ENCODE peak calls at places on chromosomes 7 and 10, in eight cellular contexts. W is right cardiac atrium; M is naive thymus-derived CD4-positive, alpha-beta T cell; O is neural progenitor cell; A is left ventricle myocardium inferior; N is A673; X is PC-9; S is right lobe of liver. K is an unnamed sample.

GRCh38 chr7:138429577-138430250 is 30.3 kb upstream of the TRIM24 start:
- DNase-seq in W (no peak), M (no peak), O (no peak), A (no peak), N (no peak), X (peak; percentile 3), S (no peak), K (no peak)

GRCh38 chr7:99355098-99355497 is 19.4 kb upstream of the ARPC1B start:
- DNase-seq in W (no peak), M (no peak), O (no peak), A (no peak), N (no peak), X (no peak), S (no peak), K (no peak)

GRCh38 chr10:98675902-98676301 is 229.2 kb upstream of the HPS1 start:
- DNase-seq in W (no peak), M (no peak), O (peak; percentile 36), A (no peak), N (no peak), X (no peak), S (no peak), K (no peak)

GRCh38 chr10:90856964-90857634 is 740 bp downstream of the HTR7 start:
- DNase-seq in W (no peak), M (no peak), O (peak; percentile 32), A (no peak), N (no peak), X (no peak), S (peak; percentile 26), K (no peak)

GRCh38 chr7:47536705-47537611 is 45.0 kb downstream of the TNS3 start:
- DNase-seq in W (peak; percentile 73), M (no peak), O (peak; percentile 82), A (peak; percentile 55), N (no peak), X (no peak), S (peak; percentile 61), K (no peak)

GRCh38 chr7:33511735-33512134 is 382.4 kb downstream of the BBS9 start:
- DNase-seq in W (no peak), M (no peak), O (no peak), A (no peak), N (no peak), X (no peak), S (no peak), K (no peak)

GRCh38 chr10:94129393-94130130 is 135.8 kb downstream of the PLCE1 start:
- DNase-seq in W (peak; percentile 42), M (no peak), O (no peak), A (no peak), N (no peak), X (no peak), S (no peak), K (no peak)

GRCh38 chr7:343864-344607 is 54.1 kb downstream of the FOXL3 start:
- DNase-seq in W (peak; percentile 3), M (no peak), O (no peak), A (no peak), N (no peak), X (no peak), S (no peak), K (no peak)

GRCh38 chr7:158786898-158787297 is 42.4 kb downstream of the ESYT2 start:
- DNase-seq in W (no peak), M (no peak), O (no peak), A (no peak), N (no peak), X (no peak), S (no peak), K (no peak)
- H3K27ac ChIP-seq in W (no peak overlapping the region), M (no peak overlapping the region), O (no peak overlapping the region), A (peak overlapping the region; percentile 17), N (no peak overlapping the region), X (no peak overlapping the region), S (no peak overlapping the region), K (no peak overlapping the region)

GRCh38 chr7:1941464-1942025 is 271.5 kb downstream of the ELFN1 start:
- DNase-seq in W (peak; percentile 6), M (no peak), O (no peak), A (peak; percentile 14), N (no peak), X (no peak), S (peak; percentile 23), K (no peak)

GRCh38 chr7:1940863-1941262 is 270.8 kb downstream of the ELFN1 start:
- DNase-seq in W (peak; percentile 6), M (no peak), O (no peak), A (peak; percentile 23), N (no peak), X (no peak), S (peak; percentile 24), K (no peak)

GRCh38 chr7:1940402-1940786 is 270.3 kb downstream of the ELFN1 start:
- DNase-seq in W (peak; percentile 63), M (peak; percentile 98), O (no peak), A (peak; percentile 64), N (no peak), X (no peak), S (peak; percentile 75), K (peak; percentile 81)

GRCh38 chr7:1938788-1939433 is 268.8 kb downstream of the ELFN1 start:
- DNase-seq in W (no peak), M (no peak), O (no peak), A (peak; percentile 14), N (no peak), X (no peak), S (peak; percentile 19), K (no peak)

DNA sequence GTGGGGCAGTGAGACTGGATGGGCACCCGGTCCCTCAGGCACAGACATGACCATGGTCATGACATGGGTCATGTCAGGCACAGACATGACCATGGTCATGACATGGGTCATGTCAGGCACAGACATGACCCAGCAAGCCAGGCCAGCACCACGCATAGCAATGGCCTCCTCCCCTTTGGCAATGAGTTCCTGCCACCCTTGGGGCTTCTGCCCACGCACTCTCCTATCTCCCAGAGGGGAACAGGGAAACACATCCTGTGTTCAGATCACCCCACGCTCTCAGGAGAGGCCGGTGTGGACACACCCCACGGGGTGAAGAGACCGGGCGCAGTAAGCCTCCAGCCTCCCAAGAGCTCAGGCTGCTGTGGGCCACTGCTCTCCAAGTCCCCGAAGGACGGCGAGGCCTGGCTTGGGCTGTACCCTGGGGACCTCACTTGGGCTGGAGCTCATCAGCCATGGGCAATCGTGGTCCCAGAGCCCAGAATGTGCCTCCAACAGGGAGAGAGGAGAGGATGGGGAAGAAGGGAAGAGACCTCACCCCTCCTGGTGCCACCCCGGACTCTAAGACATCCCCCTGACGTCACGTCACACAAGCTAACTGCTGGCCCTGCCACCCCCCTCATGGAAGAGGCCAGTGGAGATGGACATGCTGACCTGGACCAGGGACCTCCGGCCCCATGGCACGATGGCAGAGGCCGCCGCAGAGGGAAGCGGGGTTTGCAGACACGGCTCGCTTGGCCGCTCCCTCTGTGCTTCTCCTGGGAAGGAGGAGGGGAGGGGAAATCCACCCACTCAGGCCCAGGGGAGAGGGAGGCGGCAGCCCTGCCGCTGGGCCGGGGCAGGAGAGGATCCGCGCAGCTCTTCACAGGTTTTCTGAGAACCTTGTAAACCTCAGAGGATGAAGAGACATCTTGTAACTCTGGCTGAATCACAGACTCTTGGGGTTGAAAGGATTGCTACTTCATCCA is 269.6 kb downstream of the ELFN1 start:
- DNase-seq in W (peak; percentile 16), M (peak; percentile 44), O (no peak), A (peak; percentile 19), N (no peak), X (no peak), S (peak; percentile 30), K (no peak)
- H3K4me3 ChIP-seq in W (no peak overlapping the region), M (peak overlapping the region; percentile 91), O (no peak overlapping the region), A (peak overlapping the region; percentile 33), N (no peak overlapping the region), X (no peak overlapping the region), S (no peak overlapping the region), K (peak overlapping the region; percentile 77)

GRCh38 chr10:80172896-80173295 is 32.4 kb downstream of the ANXA11 start:
- DNase-seq in W (peak; percentile 14), M (no peak), O (no peak), A (no peak), N (no peak), X (peak; percentile 39), S (no peak), K (no peak)

GRCh38 chr10:80170641-80171040 is 34.7 kb downstream of the ANXA11 start:
- DNase-seq in W (peak; percentile 5), M (no peak), O (no peak), A (no peak), N (no peak), X (no peak), S (no peak), K (no peak)

GRCh38 chr10:80170026-80170425 is 35.3 kb downstream of the ANXA11 start:
- DNase-seq in W (no peak), M (no peak), O (no peak), A (no peak), N (no peak), X (no peak), S (no peak), K (no peak)

GRCh38 chr10:80173441-80173840 is 31.9 kb downstream of the ANXA11 start:
- DNase-seq in W (peak; percentile 17), M (no peak), O (no peak), A (no peak), N (no peak), X (no peak), S (no peak), K (no peak)

DNA sequence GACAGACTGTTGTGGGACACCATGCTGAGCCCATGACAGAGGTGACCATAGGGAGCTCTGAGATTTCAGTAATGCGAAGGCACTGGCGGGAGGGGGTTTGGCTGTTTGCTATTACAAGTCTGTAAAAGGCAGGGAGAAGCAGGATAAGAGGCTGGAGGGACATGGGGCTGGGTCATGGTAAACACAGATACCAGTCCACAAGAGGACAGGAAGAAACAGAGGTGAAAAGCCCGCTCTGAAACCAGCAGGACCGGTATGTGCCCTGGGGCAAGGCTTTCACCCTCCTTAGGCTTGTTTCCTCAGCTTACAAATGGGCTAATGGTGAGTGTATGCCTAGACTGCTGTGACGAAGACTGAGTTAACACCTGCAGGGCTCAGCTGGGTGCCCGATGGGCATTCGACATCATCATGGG is 34.1 kb downstream of the ANXA11 start:
- DNase-seq in W (peak; percentile 3), M (no peak), O (no peak), A (no peak), N (no peak), X (peak; percentile 92), S (no peak), K (no peak)
- H3K4me1 ChIP-seq in W (peaks cover 31% of the 10 kb centered on the region), M (no peaks in the 10 kb centered on the region), O (peaks cover 9% of the 10 kb centered on the region), A (peaks cover 100% of the 10 kb centered on the region), N (no peaks in the 10 kb centered on the region), X (peaks cover 52% of the 10 kb centered on the region), S (no peaks in the 10 kb centered on the region), K (peaks cover 2% of the 10 kb centered on the region)

DNA sequence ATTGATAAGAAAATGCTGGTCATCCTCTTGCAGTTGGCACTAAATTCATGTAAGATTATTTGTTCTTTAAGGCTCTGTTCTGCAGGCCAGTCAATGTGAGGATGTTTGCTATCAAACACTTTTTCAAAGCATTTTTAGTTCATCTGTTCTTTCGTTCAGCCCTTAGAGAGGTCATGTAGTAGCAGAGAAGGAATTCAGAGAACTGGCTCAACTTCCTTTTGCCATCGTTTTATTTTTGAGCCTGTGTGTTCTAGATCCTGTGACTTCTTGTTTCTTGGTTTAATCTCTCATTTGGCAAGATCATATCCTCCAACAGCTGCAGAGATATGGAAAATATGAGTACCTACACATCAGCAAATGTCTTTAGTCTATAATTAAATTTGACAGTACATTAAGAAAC is 184.3 kb downstream of the NRP1 start:
- DNase-seq in W (no peak), M (no peak), O (no peak), A (no peak), N (no peak), X (no peak), S (no peak), K (no peak)
- H3K27ac ChIP-seq in W (no peak overlapping the region), M (no peak overlapping the region), O (no peak overlapping the region), A (peak overlapping the region; percentile 83), N (no peak overlapping the region), X (no peak overlapping the region), S (no peak overlapping the region), K (peak overlapping the region; percentile 80)